ENCODE peak calls at places on chromosomes 7 and 10, in four cellular contexts. X, W, I and D are unnamed samples.

GRCh38 chr10:117134084-117135025 is 3.7 kb downstream of the VAX1 start:
- DNase-seq in X (no peak), W (no peak), I (no peak), D (no peak)

GRCh38 chr10:61887772-61888171 is 13.7 kb upstream of the ARID5B start:
- DNase-seq in X (no peak), W (no peak), I (no peak), D (no peak)

GRCh38 chr7:104410742-104411141 is 82.3 kb downstream of the LHFPL3 start:
- DNase-seq in X (no peak), W (no peak), I (no peak), D (no peak)

GRCh38 chr7:128059143-128059975 is 28.1 kb upstream of the LRRC4 start:
- DNase-seq in X (no peak), W (no peak), I (no peak), D (no peak)

GRCh38 chr10:110556993-110557601 is 10.4 kb upstream of the SMC3 start:
- DNase-seq in X (peak; percentile 36), W (no peak), I (peak; percentile 57), D (no peak)

GRCh38 chr10:1374501-1374900 is 318.3 kb downstream of the WDR37 start:
- DNase-seq in X (no peak), W (no peak), I (no peak), D (peak; percentile 60)

GRCh38 chr7:149197675-149198074 is 2.3 kb downstream of the ZNF282 start:
- DNase-seq in X (no peak), W (no peak), I (no peak), D (no peak)

GRCh38 chr10:114911052-114911697 is 26.8 kb upstream of the TRUB1 start:
- DNase-seq in X (no peak), W (no peak), I (no peak), D (no peak)

GRCh38 chr7:375901-376305 is 85.9 kb downstream of the FOXL3 start:
- DNase-seq in X (peak; percentile 22), W (peak; percentile 25), I (no peak), D (no peak)

GRCh38 chr10:116272497-116273221 is at the start of gene GFRA1:
- DNase-seq in X (no peak), W (peak; percentile 43), I (peak; percentile 8), D (no peak)

GRCh38 chr10:17454181-17454800 is at the start of gene ST8SIA6:
- DNase-seq in X (peak; percentile 44), W (peak; percentile 62), I (peak; percentile 44), D (no peak)

GRCh38 chr10:128664729-128665128 is 538.5 kb upstream of the MKI67 start:
- DNase-seq in X (no peak), W (no peak), I (no peak), D (no peak)

GRCh38 chr10:112637901-112638300 is 190.9 kb downstream of the VTI1A start:
- DNase-seq in X (no peak), W (no peak), I (no peak), D (no peak)

GRCh38 chr10:77637986-77638765 is 568 bp upstream of the KCNMA1 start:
- DNase-seq in X (no peak), W (peak; percentile 76), I (peak; percentile 39), D (no peak)

GRCh38 chr7:142459557-142459963 is 201.7 kb upstream of the PRSS58 start:
- DNase-seq in X (no peak), W (no peak), I (peak; percentile 45), D (peak; percentile 54)

GRCh38 chr7:129902788-129903422 is 49.9 kb downstream of the UBE2H start:
- DNase-seq in X (no peak), W (no peak), I (no peak), D (no peak)

GRCh38 chr10:90451283-90451682 is 406.6 kb downstream of the HTR7 start:
- DNase-seq in X (no peak), W (no peak), I (no peak), D (no peak)

GRCh38 chr10:111100198-111100597 is 23.4 kb downstream of the ADRA2A start:
- DNase-seq in X (no peak), W (no peak), I (no peak), D (no peak)

GRCh38 chr7:55133630-55134392 is 115.0 kb downstream of the EGFR start:
- DNase-seq in X (peak; percentile 51), W (no peak), I (peak; percentile 52), D (peak; percentile 72)

GRCh38 chr10:43134126-43134905 is 3.9 kb upstream of the CSGALNACT2 start:
- DNase-seq in X (no peak), W (no peak), I (no peak), D (no peak)

GRCh38 chr10:11197266-11197712 is 179.6 kb downstream of the CELF2 start:
- DNase-seq in X (no peak), W (no peak), I (peak; percentile 63), D (no peak)

GRCh38 chr7:79055722-79056415 is 397.6 kb downstream of the MAGI2 start:
- DNase-seq in X (no peak), W (peak; percentile 74), I (peak; percentile 80), D (no peak)

GRCh38 chr10:102420443-102420809 is 210 bp upstream of the FBXL15 start:
- DNase-seq in X (peak; percentile 89), W (no peak), I (peak; percentile 92), D (no peak)

GRCh38 chr7:107826451-107826850 is 23.4 kb upstream of the SLC26A3 start:
- DNase-seq in X (no peak), W (no peak), I (no peak), D (no peak)

GRCh38 chr7:22549667-22550513 is 49.9 kb upstream of the STEAP1B start:
- DNase-seq in X (no peak), W (no peak), I (peak; percentile 62), D (no peak)

GRCh38 chr10:33238643-33239042 is 95.8 kb downstream of the NRP1 start:
- DNase-seq in X (no peak), W (no peak), I (no peak), D (no peak)

GRCh38 chr7:146375155-146375554 is 258.6 kb downstream of the CNTNAP2 start:
- DNase-seq in X (no peak), W (no peak), I (no peak), D (no peak)

GRCh38 chr10:79445708-79446450 is 455 bp upstream of the ZCCHC24 start:
- DNase-seq in X (peak; percentile 98), W (peak; percentile 98), I (peak; percentile 99), D (no peak)

GRCh38 chr10:79444243-79445119 is 943 bp downstream of the ZCCHC24 start:
- DNase-seq in X (peak; percentile 73), W (peak; percentile 75), I (peak; percentile 68), D (peak; percentile 87)

GRCh38 chr10:79446451-79447020 is 1.1 kb upstream of the ZCCHC24 start:
- DNase-seq in X (peak; percentile 82), W (peak; percentile 85), I (peak; percentile 74), D (no peak)

GRCh38 chr10:79443338-79444242 is 1.8 kb downstream of the ZCCHC24 start:
- DNase-seq in X (no peak), W (no peak), I (no peak), D (no peak)

GRCh38 chr10:79445217-79445707 is at the start of gene ZCCHC24:
- DNase-seq in X (peak; percentile 65), W (peak; percentile 76), I (peak; percentile 72), D (peak; percentile 87)
- TF ChIP-seq POLR2A in X (no peak), W (peak; percentile 81), I (peak; percentile 9), D (peak; percentile 94)

GRCh38 chr7:6273380-6273837 is 985 bp upstream of the CYTH3 start:
- DNase-seq in X (no peak), W (peak; percentile 43), I (peak; percentile 53), D (no peak)
- TF ChIP-seq POLR2A in X (no peak), W (no peak), I (no peak), D (no peak)

GRCh38 chr7:2355079-2356008 is 717 bp downstream of the EIF3B start:
- DNase-seq in X (no peak), W (peak; percentile 56), I (no peak), D (no peak)
- TF ChIP-seq POLR2A in X (no peak), W (no peak), I (no peak), D (no peak)

GRCh38 chr7:30912454-30912985 is 867 bp downstream of the AQP1 start:
- DNase-seq in X (no peak), W (no peak), I (no peak), D (no peak)

GRCh38 chr7:30910369-30911073 is 1.1 kb upstream of the AQP1 start:
- DNase-seq in X (no peak), W (no peak), I (no peak), D (no peak)

GRCh38 chr7:30911133-30911532 is 520 bp upstream of the AQP1 start:
- DNase-seq in X (no peak), W (no peak), I (no peak), D (no peak)

GRCh38 chr7:30912021-30912420 is 368 bp downstream of the AQP1 start:
- DNase-seq in X (no peak), W (no peak), I (no peak), D (no peak)

DNA sequence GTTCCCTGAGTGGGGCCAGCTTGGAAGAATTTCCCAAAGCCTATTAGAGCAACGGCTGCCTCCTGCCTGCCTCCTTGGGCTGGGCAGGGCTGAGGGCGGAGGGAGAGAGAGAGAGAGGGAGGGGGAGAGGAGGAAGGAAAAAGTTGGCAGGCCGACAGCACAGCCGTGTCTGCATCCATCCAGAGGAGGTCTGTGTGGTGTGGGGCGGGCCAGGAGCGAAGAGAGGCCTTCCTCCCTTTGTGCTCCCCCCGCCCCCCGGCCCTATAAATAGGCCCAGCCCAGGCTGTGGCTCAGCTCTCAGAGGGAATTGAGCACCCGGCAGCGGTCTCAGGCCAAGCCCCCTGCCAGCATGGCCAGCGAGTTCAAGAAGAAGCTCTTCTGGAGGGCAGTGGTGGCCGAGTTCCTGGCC is at the start of gene AQP1:
- DNase-seq in X (no peak), W (peak; percentile 76), I (peak; percentile 90), D (no peak)
- TF ChIP-seq POLR2A in X (no peak), W (no peak), I (peak; percentile 97), D (no peak)

GRCh38 chr7:98398567-98399372 is 2.1 kb downstream of the BAIAP2L1 start:
- DNase-seq in X (no peak), W (no peak), I (peak; percentile 17), D (no peak)
- TF ChIP-seq POLR2A in X (no peak), W (no peak), I (no peak), D (no peak)